ENCODE peak calls at places on chromosomes 6 and 20, in four cellular contexts. Z, P, S and Y are unnamed samples. For H3K4me1, the result is how much of the 10 kb centered on the place peaks cover.

GRCh38 chr20:36243726-36244125 is 7.4 kb downstream of the AAR2 start:
- DNase-seq in S (no peak), Z (no peak), P (no peak), Y (no peak)

GRCh38 chr6:110649704-110650103 is 165.6 kb downstream of the CDK19 start:
- DNase-seq in S (no peak), P (no peak), Z (no peak), Y (no peak)

GRCh38 chr20:7585126-7585679 is 355.1 kb downstream of the HAO1 start:
- DNase-seq in Z (no peak), S (no peak), P (no peak), Y (no peak)

GRCh38 chr6:150720774-150721233 is 121.1 kb downstream of the PLEKHG1 start:
- DNase-seq in P (no peak), Z (peak), S (no peak), Y (no peak)

GRCh38 chr20:11926599-11926998 is 8.9 kb downstream of the BTBD3 start:
- DNase-seq in Z (no peak), P (no peak), S (no peak), Y (no peak)

GRCh38 chr6:158508450-158508849 is 51.4 kb upstream of the TMEM181 start:
- DNase-seq in Z (no peak), S (no peak), P (no peak), Y (no peak)

GRCh38 chr6:155561262-155561970 is 105.8 kb upstream of the NOX3 start:
- DNase-seq in Z (no peak), S (no peak), P (no peak), Y (no peak)

GRCh38 chr6:136761227-136761922 is 30.9 kb downstream of the MAP3K5 start:
- DNase-seq in Z (no peak), P (no peak), S (no peak), Y (no peak)

GRCh38 chr6:125169058-125169457 is 15.5 kb downstream of the TPD52L1 start:
- DNase-seq in P (no peak), Z (no peak), S (no peak), Y (no peak)

GRCh38 chr20:11041396-11041795 is 367.6 kb upstream of the JAG1 start:
- DNase-seq in P (no peak), S (no peak), Z (no peak), Y (no peak)

GRCh38 chr6:105384004-105384403 is 18.9 kb downstream of the PREP start:
- DNase-seq in P (no peak), S (no peak), Z (no peak), Y (no peak)

GRCh38 chr20:17995967-17996819 is 27.4 kb downstream of the MGME1 start:
- DNase-seq in Z (no peak), P (peak), S (no peak), Y (no peak)

GRCh38 chr20:3784863-3785239 is 1.7 kb downstream of the CENPB start:
- DNase-seq in Z (no peak), P (no peak), S (no peak), Y (no peak)

GRCh38 chr6:56668158-56668557 is 25.5 kb upstream of the DST start:
- DNase-seq in P (no peak), S (no peak), Z (no peak), Y (no peak)

GRCh38 chr20:24665196-24665595 is 195.8 kb downstream of the SYNDIG1 start:
- DNase-seq in Z (no peak), S (peak), P (no peak), Y (no peak)

GRCh38 chr6:43722920-43723565 is 35.5 kb upstream of the MRPS18A start:
- DNase-seq in P (no peak), Z (no peak), S (no peak), Y (no peak)

GRCh38 chr6:43724354-43724753 is 36.8 kb upstream of the MRPS18A start:
- DNase-seq in S (no peak), Z (no peak), P (no peak), Y (no peak)

GRCh38 chr6:43723737-43724295 is 36.2 kb upstream of the MRPS18A start:
- DNase-seq in Z (no peak), S (peak), P (peak), Y (peak)

GRCh38 chr6:43725643-43726580 is 38.3 kb upstream of the MRPS18A start:
- DNase-seq in S (no peak), P (no peak), Z (no peak), Y (no peak)

DNA sequence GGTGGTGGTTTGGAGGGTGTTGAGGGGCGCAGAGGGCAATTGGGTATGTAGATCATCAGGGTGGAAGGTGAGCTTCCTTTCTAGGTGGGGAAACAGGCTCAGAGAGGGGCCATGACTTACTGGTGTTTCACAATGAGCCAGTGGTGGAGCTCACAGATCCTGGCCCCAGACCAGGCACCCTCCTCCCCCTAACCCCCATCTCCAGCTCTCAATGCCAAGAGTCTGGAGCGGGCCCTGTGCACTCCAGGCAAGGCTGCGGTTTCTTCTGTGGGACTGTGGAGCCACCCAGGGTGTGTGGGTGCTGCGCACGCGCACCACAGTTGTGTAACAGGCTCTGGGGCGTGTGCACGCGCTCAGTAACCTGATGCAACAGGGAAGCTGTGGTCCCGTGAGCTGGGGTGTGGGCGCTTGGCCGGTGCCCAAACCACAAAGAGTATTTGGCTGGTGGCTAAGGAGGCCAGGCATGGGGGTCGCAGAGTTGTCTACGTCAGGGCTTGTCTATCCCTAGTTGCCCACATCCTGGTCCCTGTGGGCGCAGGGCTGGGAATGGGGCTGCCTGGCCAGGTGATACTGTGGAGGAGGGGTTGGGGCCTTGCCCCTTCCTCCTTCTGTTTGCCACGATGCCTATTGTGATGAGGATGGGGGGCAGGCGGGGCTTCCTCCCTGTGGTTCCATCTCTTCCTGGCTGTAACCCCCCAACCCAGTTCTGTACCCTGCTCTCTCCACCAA is 37.5 kb upstream of the MRPS18A start:
- DNase-seq in Z (peak), S (peak), P (no peak), Y (peak)
- TF ChIP-seq POLR2A in Z (peak), S (no peak), P (no peak), Y (no peak)

GRCh38 chr6:144284753-144285547 is at the start of gene UTRN:
- DNase-seq in Z (no peak), S (peak), P (peak), Y (peak)
- TF ChIP-seq EP300 in Z (no peak), S (no peak), P (no peak), Y (no peak)

DNA sequence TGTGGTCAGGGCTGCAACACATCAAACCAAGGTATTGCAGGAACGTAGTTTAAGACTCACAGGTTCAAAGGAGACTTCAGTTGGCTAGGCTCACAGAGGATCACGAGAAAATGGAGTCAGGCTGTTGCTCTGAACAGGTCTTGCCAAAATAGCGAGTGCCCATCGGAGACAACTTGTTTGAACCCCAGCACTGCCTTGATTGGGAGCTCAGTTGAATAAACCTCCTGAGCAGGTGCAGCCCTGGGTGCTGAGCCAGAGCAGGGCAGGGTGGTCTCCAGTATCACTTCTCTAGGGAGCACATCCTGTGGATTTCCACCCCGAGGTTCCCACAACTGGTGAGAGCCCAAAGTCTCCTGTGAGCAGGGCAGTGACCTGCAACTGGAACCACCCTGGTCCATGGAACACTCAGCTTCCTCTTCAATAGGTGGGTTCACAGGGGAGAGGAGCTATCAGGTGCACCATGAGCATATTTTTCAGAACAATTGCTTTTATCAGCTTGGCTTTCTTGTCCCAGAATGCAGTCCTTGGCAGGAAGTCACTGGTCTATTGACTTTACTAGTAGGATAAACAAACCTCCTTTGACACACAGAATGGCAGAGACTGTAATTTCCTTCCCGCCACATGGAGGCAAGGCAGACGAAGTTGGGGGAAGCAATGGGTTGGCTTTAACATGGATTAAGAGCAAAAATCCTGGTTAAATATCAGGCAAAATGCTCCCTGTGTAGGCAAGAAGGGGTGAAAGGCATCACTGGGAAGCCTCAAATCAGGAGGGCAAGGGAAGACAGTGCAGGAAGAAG is 267.7 kb upstream of the FOXQ1 start:
- DNase-seq in S (peak), Z (no peak), P (no peak), Y (no peak)
- H3K4me1 ChIP-seq in S (under half), Z (under half), P (under half), Y (under half)

DNA sequence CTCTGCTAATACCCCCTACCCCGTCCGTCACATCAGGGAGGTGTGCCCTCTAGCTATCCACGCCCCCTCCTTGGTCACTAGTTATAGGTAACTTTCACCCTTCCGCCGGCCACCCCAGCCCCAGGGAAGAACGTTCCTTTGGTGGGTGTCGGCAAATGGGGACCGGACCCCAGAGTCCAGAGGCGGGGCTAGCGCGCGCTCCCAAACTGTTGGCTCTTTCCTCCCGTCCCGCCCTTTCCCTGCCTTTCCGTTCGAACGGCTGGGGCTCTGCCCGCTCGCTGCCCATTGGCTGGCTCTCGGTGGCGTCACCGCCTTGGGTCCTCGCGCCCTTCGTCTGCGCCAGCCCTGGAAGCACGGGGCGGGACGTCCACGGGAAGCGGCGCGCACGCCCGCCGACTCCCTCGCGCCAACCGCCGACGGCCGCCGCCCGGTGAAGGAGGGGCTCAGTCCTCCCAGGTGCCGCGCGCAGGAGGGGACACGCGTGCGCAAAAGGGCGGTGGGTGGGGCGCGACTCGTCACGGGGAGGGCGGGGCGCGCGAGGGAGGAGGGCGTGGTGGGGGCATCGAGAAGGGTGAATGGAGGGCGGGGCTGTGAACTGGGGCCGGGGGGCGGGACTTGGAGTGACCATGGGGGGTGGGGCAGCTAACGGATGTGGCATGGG is 634 bp upstream of the PHF1 start:
- DNase-seq in Z (peak), S (peak), P (peak), Y (peak)
- TF ChIP-seq POLR2A in Z (peak), S (no peak), P (peak), Y (peak)

GRCh38 chr6:139766796-139767195 is 392.3 kb upstream of the CITED2 start:
- DNase-seq in Z (no peak), P (no peak), S (no peak), Y (no peak)

GRCh38 chr6:139765825-139766285 is 391.4 kb upstream of the CITED2 start:
- DNase-seq in Z (no peak), P (peak), S (no peak), Y (no peak)

GRCh38 chr6:139763468-139764214 is 389.2 kb upstream of the CITED2 start:
- DNase-seq in P (no peak), S (no peak), Z (no peak), Y (no peak)

GRCh38 chr6:139762587-139763031 is 388.2 kb upstream of the CITED2 start:
- DNase-seq in P (no peak), S (no peak), Z (peak), Y (no peak)

GRCh38 chr6:139764498-139764986 is 390.1 kb upstream of the CITED2 start:
- DNase-seq in Z (peak), P (peak), S (no peak), Y (no peak)
- TF ChIP-seq EP300 in Z (no peak), P (no peak), S (no peak), Y (no peak)

DNA sequence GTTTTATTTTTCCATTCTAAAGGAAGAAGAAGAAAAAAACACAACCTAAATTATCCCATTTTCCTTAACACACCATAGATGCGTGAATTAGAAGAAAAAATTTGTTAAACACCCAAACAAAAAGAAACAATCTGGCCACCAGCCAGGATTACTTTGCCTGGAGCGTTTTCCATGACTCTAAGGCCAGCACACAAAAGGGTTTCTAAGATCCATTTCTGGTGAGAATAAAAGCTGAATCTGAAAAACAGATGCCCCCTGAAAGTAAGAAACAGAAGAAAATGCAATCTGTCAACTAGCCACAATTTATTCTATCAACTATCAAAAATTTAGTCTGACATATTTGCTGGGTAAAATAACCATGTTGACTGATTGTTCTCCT is 267.2 kb upstream of the SULF2 start:
- DNase-seq in Z (no peak), P (no peak), S (no peak), Y (no peak)
- H3K4me1 ChIP-seq in Z (under half), P (under half), S (under half), Y (under half)

GRCh38 chr6:108735310-108735990 is 112.8 kb upstream of the ARMC2 start:
- DNase-seq in P (no peak), Z (no peak), S (no peak), Y (no peak)
- TF ChIP-seq POLR2A in P (no peak), Z (no peak), S (no peak), Y (no peak)

DNA sequence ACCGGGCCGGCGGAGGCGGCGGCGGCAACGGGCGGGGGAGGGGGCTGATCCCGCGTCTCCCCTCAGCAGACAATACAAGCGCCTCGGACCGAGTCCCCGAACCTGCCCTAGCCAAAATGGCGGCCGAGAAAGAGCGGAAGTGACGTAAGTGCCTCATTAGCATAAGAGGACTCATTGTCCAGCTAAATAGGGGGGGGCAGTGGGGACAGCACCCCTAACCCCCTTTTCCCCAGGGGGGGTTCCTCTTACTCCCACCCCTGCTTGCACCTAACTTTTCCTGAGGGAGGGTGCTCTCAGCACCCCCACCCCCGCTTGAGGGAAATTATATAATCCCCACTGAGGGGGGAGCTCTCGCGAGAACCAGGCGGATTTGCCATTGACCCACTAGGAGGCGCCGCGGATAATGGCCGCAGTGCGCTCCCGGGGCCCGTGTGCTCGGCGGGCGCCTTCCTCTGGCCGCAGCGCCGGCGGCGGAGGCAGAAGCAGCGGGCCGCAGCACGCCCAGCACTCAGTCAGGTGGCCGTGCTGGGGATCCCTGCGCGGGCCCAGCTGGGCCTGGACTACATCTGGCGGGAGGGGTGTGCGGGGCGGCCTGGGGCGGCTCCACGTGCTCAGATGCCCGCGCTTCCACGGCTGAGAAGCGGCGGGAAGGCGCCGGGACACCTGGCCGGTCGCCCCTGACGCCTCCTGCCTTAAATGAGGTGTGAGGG is at the start of gene ADNP:
- DNase-seq in P (peak), Z (peak), S (peak), Y (peak)
- TF ChIP-seq EP300 in P (no peak), Z (peak), S (no peak), Y (no peak)

DNA sequence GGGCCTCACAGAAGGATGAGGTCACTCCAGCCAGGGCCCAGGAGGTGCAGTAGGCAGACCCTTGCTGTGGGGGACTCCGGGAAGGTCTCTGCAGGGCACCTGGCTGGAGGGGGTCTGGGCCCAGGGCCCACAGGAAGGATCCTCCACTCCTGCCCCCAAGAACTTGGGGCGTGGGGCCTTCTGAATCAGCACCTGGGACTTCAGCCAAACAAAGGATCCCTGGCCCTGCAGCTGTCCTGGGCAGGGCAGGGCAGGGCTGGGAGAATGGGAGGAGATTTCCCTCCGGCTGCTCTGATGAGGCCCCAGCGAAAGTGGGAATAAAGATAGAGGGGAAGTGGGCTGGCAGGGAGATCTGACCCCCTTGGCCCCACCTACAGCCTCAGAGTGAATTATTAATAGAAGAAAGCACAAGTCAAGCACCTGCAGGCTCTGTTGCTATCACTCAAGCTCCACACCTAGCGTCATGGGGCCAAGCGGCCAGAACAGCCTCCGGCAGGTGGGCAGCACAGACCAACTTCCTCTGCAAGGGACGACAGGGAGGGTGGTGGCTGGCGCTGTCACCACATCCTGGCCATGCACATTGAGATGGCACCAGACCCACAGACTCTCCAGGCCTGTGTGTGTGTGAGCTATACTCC is 61.6 kb upstream of the MRPS10 start:
- DNase-seq in S (no peak), P (peak), Z (no peak), Y (peak)
- H3K4me1 ChIP-seq in S (under half), P (under half), Z (under half), Y (under half)